ENCODE peak calls at places on chromosomes 12 and 14, in nine cellular contexts. E is GM13977, F is mesothelial cell of epicardium, C is MM.1S, K is breast epithelium, D is transverse colon, J is K562, T is A549, V is cardiac fibroblast. N is an unnamed sample.

GRCh38 chr12:68445836-68446235 is 113.7 kb upstream of the MDM1 start:
- DNase-seq in E (no peak), F (no peak), C (no peak), K (no peak), D (no peak), J (no peak), T (no peak), V (no peak), N (no peak)

GRCh38 chr12:111379942-111380554 is 11.2 kb upstream of the PHETA1 start:
- DNase-seq in E (no peak), F (no peak), C (no peak), K (no peak), D (no peak), J (no peak), T (no peak), V (no peak), N (no peak)

GRCh38 chr14:65290830-65291229 is 121.7 kb upstream of the FUT8 start:
- DNase-seq in E (no peak), F (no peak), C (no peak), K (no peak), D (no peak), J (no peak), T (peak), V (peak), N (peak)

GRCh38 chr12:112005419-112006395 is 7.3 kb downstream of the TMEM116 start:
- DNase-seq in E (no peak), F (no peak), C (no peak), K (peak), D (peak), J (peak), T (peak), V (no peak), N (no peak)

GRCh38 chr14:48665077-48665784 is 920.9 kb downstream of the RPS29 start:
- DNase-seq in E (no peak), F (no peak), C (no peak), K (no peak), D (no peak), J (no peak), T (no peak), V (peak), N (no peak)

GRCh38 chr14:83561261-83561660 is 1968.7 kb upstream of the FLRT2 start:
- DNase-seq in E (no peak), F (no peak), C (no peak), K (no peak), D (no peak), J (no peak), T (no peak), V (no peak), N (no peak)

GRCh38 chr12:106080111-106080732 is 58.5 kb downstream of the NUAK1 start:
- DNase-seq in E (no peak), F (no peak), C (no peak), K (peak), D (no peak), J (no peak), T (no peak), V (peak), N (no peak)

GRCh38 chr12:52862023-52862422 is 13.2 kb upstream of the KRT78 start:
- DNase-seq in E (no peak), F (no peak), C (no peak), K (no peak), D (no peak), J (no peak), T (no peak), V (no peak), N (no peak)

GRCh38 chr12:10853746-10854145 is 4.5 kb upstream of the PRR4 start:
- DNase-seq in E (no peak), F (no peak), C (no peak), K (no peak), D (no peak), J (no peak), T (no peak), V (no peak), N (no peak)

GRCh38 chr12:131759176-131759575 is 48.3 kb downstream of the SFSWAP start:
- DNase-seq in E (no peak), F (no peak), C (no peak), K (no peak), D (no peak), J (no peak), T (no peak), V (no peak), N (no peak)

GRCh38 chr14:63840981-63841380 is 11.8 kb upstream of the SYNE2 start:
- DNase-seq in E (no peak), F (no peak), C (no peak), K (no peak), D (peak), J (peak), T (no peak), V (peak), N (no peak)

GRCh38 chr14:100529561-100530031 is 57.6 kb downstream of the BEGAIN start:
- DNase-seq in E (no peak), F (no peak), C (no peak), K (no peak), D (no peak), J (no peak), T (no peak), V (no peak), N (no peak)

GRCh38 chr12:122965356-122965755 is 907 bp downstream of the ABCB9 start:
- DNase-seq in E (no peak), F (no peak), C (no peak), K (no peak), D (no peak), J (peak), T (no peak), V (no peak), N (no peak)

GRCh38 chr14:32509632-32510187 is 180.6 kb downstream of the AKAP6 start:
- DNase-seq in E (no peak), F (no peak), C (no peak), K (peak), D (peak), J (no peak), T (peak), V (peak), N (no peak)

GRCh38 chr12:31820832-31821231 is 92.0 kb upstream of the AMN1 start:
- DNase-seq in E (no peak), F (no peak), C (no peak), K (no peak), D (no peak), J (no peak), T (no peak), V (no peak), N (no peak)

GRCh38 chr14:100004392-100004791 is 60.8 kb upstream of the EVL start:
- DNase-seq in E (no peak), F (no peak), C (no peak), K (no peak), D (no peak), J (no peak), T (peak), V (no peak), N (no peak)

GRCh38 chr14:94355191-94355794 is 32.2 kb upstream of the SERPINA6 start:
- DNase-seq in E (no peak), F (peak), C (no peak), K (peak), D (peak), J (peak), T (peak), V (peak), N (no peak)

GRCh38 chr12:22271036-22271435 is 63.5 kb downstream of the ST8SIA1 start:
- DNase-seq in E (no peak), F (no peak), C (no peak), K (peak), D (no peak), J (no peak), T (peak), V (peak), N (no peak)

GRCh38 chr14:60893916-60894315 is 87.0 kb downstream of the TRMT5 start:
- DNase-seq in E (no peak), F (no peak), C (no peak), K (no peak), D (no peak), J (no peak), T (no peak), V (no peak), N (no peak)

GRCh38 chr12:71439613-71440392 is at the start of gene LGR5:
- DNase-seq in E (peak), F (peak), C (no peak), K (no peak), D (peak), J (no peak), T (peak), V (peak), N (peak)

GRCh38 chr14:39555749-39556148 is 123.5 kb upstream of the FBXO33 start:
- DNase-seq in E (no peak), F (no peak), C (no peak), K (no peak), D (no peak), J (no peak), T (no peak), V (no peak), N (no peak)

GRCh38 chr14:57732886-57733285 is 133.0 kb downstream of the SLC35F4 start:
- DNase-seq in E (no peak), F (no peak), C (no peak), K (no peak), D (no peak), J (no peak), T (no peak), V (peak), N (peak)

GRCh38 chr14:83828406-83828805 is 1701.5 kb upstream of the FLRT2 start:
- DNase-seq in E (no peak), F (no peak), C (no peak), K (no peak), D (no peak), J (no peak), T (no peak), V (no peak), N (no peak)

GRCh38 chr14:49581209-49581960 is 4.8 kb downstream of the RPS29 start:
- DNase-seq in E (no peak), F (no peak), C (no peak), K (no peak), D (no peak), J (peak), T (no peak), V (no peak), N (no peak)

GRCh38 chr12:98402081-98402480 is 113.3 kb upstream of the TMPO start:
- DNase-seq in E (no peak), F (no peak), C (no peak), K (no peak), D (no peak), J (no peak), T (peak), V (peak), N (no peak)

DNA sequence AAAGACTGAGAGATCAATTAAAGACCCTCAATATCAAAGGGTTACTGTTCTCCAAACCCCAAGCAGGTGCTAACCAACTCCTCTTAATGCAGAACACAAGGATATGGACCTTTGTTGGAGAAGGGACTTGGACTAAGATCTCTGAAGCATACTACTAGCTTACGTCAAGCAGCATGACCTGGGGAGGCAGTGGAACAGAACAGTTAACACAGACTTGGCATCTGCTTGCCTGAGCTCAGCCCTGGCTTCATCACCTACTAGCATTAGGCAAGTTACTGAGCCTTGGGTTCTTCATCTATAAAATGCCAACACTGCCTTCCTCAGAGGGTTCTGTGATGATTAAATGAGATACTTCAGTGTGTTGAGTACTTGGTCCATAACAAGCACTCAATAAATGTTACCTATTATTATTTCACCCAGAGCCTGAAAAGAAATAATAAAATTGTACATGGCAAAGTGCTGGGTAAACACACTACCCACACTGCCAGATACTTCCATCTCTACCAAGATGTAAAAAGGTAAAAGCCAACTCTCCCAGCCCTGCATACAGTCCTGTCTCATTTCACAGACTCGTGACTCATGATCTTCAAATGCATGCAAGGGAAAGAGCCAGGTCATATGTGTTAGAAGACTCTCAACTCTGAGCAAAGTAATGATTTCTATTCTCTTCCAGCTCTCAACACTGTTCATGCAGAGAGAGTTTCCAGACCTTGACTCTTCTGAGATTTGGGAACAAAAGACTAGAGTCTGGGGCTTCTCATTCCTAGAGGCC is 39.7 kb downstream of the FMNL3 start:
- DNase-seq in E (no peak), F (no peak), C (no peak), K (no peak), D (no peak), J (no peak), T (no peak), V (peak), N (no peak)
- TF ChIP-seq CTCF in E (no peak), F (no peak), C (no peak), K (no peak), D (no peak), J (no peak), T (no peak), V (no peak), N (no peak)

GRCh38 chr14:90368946-90369721 is 27.7 kb upstream of the CALM1 start:
- DNase-seq in E (no peak), F (no peak), C (no peak), K (no peak), D (peak), J (no peak), T (peak), V (peak), N (no peak)
- TF ChIP-seq CTCF in E (no peak), F (no peak), C (no peak), K (no peak), D (no peak), J (no peak), T (peak), V (no peak), N (no peak)

GRCh38 chr12:49763006-49763591 is 21.7 kb downstream of the TMBIM6 start:
- DNase-seq in E (peak), F (peak), C (peak), K (peak), D (peak), J (peak), T (peak), V (peak), N (peak)
- TF ChIP-seq CTCF in E (peak), F (peak), C (peak), K (peak), D (peak), J (peak), T (peak), V (peak), N (peak)

DNA sequence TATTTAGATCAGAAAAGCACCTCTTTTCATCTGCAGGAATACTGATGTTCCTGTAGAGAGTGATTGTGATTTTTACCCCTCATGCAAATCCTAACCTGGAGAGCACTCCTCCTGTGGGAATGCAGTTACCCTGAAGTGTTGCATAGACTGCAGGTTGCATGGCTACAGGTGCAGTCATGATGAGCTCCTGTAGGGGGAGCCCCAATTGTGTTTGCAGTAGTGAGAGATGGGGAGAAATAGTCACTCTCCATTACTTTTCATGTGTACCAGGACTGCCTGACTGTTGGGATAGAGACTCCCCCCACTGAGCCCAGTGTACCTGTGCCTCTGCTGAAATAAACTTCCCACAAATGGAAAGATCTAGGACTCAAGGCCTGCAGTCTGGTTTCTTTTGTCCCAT is 1086.5 kb downstream of the SLC6A15 start:
- DNase-seq in E (peak), F (no peak), C (peak), K (no peak), D (no peak), J (peak), T (peak), V (peak), N (peak)
- TF ChIP-seq CTCF in E (peak), F (peak), C (peak), K (no peak), D (peak), J (peak), T (peak), V (peak), N (peak)

GRCh38 chr12:3366451-3367155 is 124.4 kb upstream of the PRMT8 start:
- DNase-seq in E (no peak), F (no peak), C (no peak), K (no peak), D (no peak), J (no peak), T (no peak), V (no peak), N (no peak)

GRCh38 chr12:3364226-3364625 is 126.8 kb upstream of the PRMT8 start:
- DNase-seq in E (no peak), F (no peak), C (no peak), K (no peak), D (no peak), J (no peak), T (no peak), V (no peak), N (no peak)

GRCh38 chr12:3363608-3364007 is 127.4 kb upstream of the PRMT8 start:
- DNase-seq in E (no peak), F (no peak), C (no peak), K (no peak), D (peak), J (no peak), T (no peak), V (no peak), N (peak)

GRCh38 chr12:3364661-3365264 is 126.2 kb upstream of the PRMT8 start:
- DNase-seq in E (no peak), F (no peak), C (no peak), K (no peak), D (no peak), J (no peak), T (no peak), V (no peak), N (no peak)

DNA sequence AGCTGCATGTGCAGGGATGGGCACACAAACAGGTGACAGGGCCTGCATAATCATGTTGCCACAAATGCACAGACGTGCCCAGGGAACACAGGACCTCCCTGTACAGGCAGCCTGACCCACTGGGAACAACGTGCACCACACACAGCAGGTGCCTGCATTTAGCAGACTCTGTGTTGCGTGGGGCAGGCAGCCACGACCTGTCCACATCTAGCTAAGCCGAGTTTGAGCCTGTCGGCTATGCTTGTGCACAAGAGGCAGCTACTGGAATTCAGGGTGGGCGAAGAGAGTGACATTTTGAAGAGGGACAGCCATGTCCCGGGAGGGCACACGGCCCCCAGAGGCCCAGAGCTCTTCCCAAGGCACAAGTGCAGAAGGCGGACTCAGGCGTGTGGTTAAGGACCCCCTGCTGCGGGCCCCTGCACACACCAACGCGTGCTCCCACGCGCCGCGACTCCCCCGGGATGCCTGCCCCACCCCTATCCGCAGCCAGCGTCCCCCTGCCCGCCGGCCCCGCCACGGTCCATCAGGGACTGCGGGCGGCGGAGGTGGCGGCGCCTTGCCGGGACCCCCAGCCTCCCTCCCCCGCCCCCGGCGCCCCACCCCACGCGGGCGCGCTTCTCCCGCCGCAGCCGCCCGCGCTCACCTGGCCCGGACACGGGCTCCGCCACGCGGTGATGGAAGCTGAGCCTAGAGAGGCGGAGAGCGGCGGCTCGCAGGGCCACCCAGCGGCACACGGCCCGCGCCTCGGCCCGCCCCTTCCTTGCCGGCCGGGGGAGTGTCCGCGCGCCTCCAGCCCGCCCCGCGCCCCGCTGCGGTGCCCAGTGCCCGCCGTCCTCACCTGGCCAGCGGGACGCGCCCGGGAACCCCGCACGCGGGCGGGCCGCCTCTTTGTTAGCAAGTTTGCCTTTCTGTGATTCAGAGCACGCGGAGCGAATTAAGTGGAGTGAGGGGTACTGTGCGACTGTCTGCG is 125.3 kb upstream of the PRMT8 start:
- DNase-seq in E (peak), F (peak), C (no peak), K (no peak), D (no peak), J (no peak), T (no peak), V (no peak), N (no peak)
- TF ChIP-seq CTCF in E (no peak), F (no peak), C (no peak), K (no peak), D (no peak), J (no peak), T (no peak), V (no peak), N (no peak)

DNA sequence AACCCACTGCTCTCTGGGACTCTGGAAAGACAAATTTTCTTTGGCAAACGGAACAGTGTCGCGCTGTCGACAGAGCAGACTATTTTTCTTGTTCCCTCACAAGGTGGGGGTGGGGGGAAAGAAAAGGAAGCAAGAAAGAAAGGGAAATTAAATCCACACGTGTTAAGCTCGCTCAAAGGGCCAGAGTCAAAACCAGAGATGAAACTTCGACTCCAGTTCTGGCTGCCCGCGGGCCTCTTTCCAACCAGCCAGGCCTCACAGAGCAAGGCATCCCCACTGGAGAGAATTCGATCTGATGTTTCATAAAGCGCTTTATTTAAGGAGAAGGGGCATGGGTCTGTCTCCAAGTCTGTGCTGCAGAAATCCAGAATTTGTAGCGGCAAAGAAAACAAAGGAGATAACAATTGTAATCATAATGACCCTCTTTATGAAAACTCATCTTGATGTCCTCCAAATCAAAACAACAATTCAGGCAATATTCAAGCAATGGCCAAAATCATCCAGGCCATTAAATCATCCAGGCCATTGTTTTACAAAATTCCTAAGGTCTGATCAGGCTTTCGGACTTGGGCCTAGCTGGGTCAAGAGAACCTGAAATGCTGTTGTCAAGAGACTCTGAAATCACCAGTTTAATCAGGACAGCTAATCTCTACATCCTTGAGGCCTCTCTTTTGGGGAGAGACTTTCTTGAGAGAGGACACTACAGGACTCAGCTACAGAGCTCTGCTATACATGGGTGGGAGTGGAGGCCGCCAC is 5.3 kb upstream of the TBX5 start:
- DNase-seq in E (no peak), F (no peak), C (no peak), K (no peak), D (no peak), J (no peak), T (no peak), V (no peak), N (no peak)
- TF ChIP-seq CTCF in E (no peak), F (no peak), C (no peak), K (no peak), D (no peak), J (no peak), T (no peak), V (no peak), N (no peak)

N was measured in GM12865.